ENCODE peak calls at places on chromosomes 6 and 20, in nine cellular contexts. S is CD8-positive, alpha-beta T cell; H is cardiac muscle cell; J is heart right ventricle; M is transverse colon; Y is neuronal stem cell; B is SJSA1; C is fibroblast of lung; K is AG04450. Z is an unnamed sample.

GRCh38 chr6:56693988-56694387 is 51.3 kb upstream of the DST start:
- DNase-seq in H (no peak), M (no peak), S (no peak), C (no peak), K (no peak), B (no peak), J (no peak), Y (no peak), Z (no peak)

GRCh38 chr20:20780127-20780822 is 67.8 kb upstream of the RALGAPA2 start:
- DNase-seq in C (no peak), J (peak; percentile 29), S (no peak), H (no peak), Y (no peak), K (no peak), B (no peak), M (peak; percentile 77), Z (no peak)

GRCh38 chr6:151130329-151130728 is 109.4 kb upstream of the AKAP12 start:
- DNase-seq in J (no peak), K (no peak), B (no peak), H (no peak), Y (no peak), M (no peak), C (no peak), S (no peak), Z (no peak)

GRCh38 chr6:156564128-156564806 is 212.9 kb upstream of the ARID1B start:
- DNase-seq in C (peak; percentile 63), K (peak; percentile 30), J (peak; percentile 77), M (peak; percentile 86), H (peak; percentile 85), Y (peak; percentile 61), B (peak; percentile 52), S (peak; percentile 88), Z (peak; percentile 15)

GRCh38 chr20:51019598-51020592 is 3.0 kb downstream of the KCNG1 start:
- DNase-seq in H (no peak), K (no peak), S (no peak), C (no peak), B (no peak), M (no peak), J (no peak), Y (no peak), Z (no peak)

GRCh38 chr6:47134476-47135189 is 92.5 kb upstream of the ADGRF1 start:
- DNase-seq in C (peak; percentile 94), M (no peak), S (no peak), B (no peak), H (peak; percentile 32), Y (no peak), J (no peak), K (peak; percentile 81), Z (peak; percentile 56)

GRCh38 chr6:45743028-45743615 is 272.5 kb downstream of the CLIC5 start:
- DNase-seq in K (no peak), S (no peak), M (no peak), Y (no peak), H (no peak), B (no peak), C (no peak), J (no peak), Z (no peak)

GRCh38 chr20:48638546-48638945 is 189.3 kb downstream of the PREX1 start:
- DNase-seq in S (no peak), H (no peak), M (no peak), K (no peak), C (peak; percentile 68), J (no peak), B (peak; percentile 77), Y (no peak), Z (no peak)

GRCh38 chr6:109759098-109759855 is 68.2 kb downstream of the FIG4 start:
- DNase-seq in K (no peak), Y (no peak), M (no peak), B (no peak), C (no peak), J (no peak), S (no peak), H (no peak), Z (no peak)

GRCh38 chr6:43250992-43251373 is 7.7 kb downstream of the TTBK1 start:
- DNase-seq in B (no peak), C (no peak), M (no peak), J (no peak), Y (no peak), H (no peak), S (no peak), K (no peak), Z (no peak)

GRCh38 chr20:29762620-29763019 is 1494.8 kb upstream of the DEFB115 start:
- DNase-seq in C (no peak), B (no peak), S (no peak), J (no peak), K (no peak), M (no peak), Y (no peak), H (no peak), Z (no peak)

DNA sequence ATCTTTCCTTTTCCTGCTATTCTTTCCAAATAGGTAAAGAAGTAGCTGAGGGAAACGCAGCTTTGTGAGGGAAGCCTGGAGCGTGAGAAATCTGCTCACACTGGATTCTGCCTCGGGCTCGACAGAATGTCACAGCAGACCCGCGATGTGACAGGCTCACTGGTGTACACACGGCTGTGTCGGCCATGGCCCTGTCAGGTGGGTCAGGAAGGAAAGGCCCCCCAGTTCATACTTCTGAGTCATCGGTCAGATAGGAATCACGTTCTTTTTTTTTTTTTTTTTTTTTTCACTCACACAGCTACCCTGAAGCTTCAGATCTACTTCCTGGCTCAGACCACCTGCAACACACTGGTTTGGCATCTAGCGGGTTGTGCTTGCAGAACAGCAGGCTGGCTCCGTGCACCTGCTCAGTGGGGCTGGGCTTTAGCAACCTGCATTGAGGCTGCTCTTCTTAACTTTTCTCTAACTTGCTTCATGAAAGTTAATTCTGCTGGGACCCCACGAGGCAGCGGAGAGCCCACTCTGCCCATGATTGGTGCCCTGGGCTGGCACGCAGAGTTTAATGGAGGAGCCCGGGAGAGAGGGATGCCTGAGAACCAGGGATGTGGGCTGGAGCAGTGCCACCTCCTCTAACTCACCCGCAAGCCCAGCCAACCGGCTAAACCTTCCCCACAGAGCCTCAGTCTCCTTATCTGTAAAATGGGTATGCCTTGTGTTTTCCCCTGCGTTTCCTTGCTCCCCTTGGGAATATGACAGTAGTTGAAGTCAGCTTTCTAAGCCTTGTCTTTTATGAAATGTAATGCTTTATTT is 61.5 kb upstream of the FNDC1 start:
- DNase-seq in Y (no peak), S (peak; percentile 82), C (no peak), K (no peak), H (no peak), M (peak; percentile 51), B (no peak), J (no peak), Z (no peak)
- H3K4me3 ChIP-seq in Y (no peak overlapping the region), S (peak overlapping the region; percentile 31), C (no peak overlapping the region), K (no peak overlapping the region), H (no peak overlapping the region), M (no peak overlapping the region), B (no peak overlapping the region), J (no peak overlapping the region), Z (no peak overlapping the region)

DNA sequence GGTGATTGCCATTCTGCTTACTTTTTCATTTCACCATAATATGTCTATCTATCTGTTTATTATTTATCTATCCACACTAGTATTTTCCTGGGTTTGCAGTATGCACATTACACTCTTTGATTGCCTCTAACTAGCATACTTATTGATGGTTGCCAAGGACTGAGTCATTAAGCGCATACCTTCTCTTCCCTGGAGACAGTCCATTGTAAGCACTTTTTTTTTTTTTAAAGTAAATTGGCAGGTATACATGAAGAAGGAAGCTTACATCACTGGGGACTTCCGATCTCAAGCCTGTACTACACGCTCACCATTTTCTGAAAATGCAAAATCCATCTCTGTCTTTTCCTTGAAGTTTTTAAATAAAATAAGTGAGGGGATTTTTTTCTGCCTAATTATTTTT is 63.6 kb downstream of the HMGN3 start:
- DNase-seq in Y (no peak), M (no peak), H (no peak), K (no peak), S (no peak), B (no peak), C (peak; percentile 16), J (no peak), Z (peak; percentile 46)
- H3K27ac ChIP-seq in Y (no peak overlapping the region), M (no peak overlapping the region), H (no peak overlapping the region), K (no peak overlapping the region), S (no peak overlapping the region), B (no peak overlapping the region), C (no peak overlapping the region), J (no peak overlapping the region), Z (peak overlapping the region; percentile 34)

DNA sequence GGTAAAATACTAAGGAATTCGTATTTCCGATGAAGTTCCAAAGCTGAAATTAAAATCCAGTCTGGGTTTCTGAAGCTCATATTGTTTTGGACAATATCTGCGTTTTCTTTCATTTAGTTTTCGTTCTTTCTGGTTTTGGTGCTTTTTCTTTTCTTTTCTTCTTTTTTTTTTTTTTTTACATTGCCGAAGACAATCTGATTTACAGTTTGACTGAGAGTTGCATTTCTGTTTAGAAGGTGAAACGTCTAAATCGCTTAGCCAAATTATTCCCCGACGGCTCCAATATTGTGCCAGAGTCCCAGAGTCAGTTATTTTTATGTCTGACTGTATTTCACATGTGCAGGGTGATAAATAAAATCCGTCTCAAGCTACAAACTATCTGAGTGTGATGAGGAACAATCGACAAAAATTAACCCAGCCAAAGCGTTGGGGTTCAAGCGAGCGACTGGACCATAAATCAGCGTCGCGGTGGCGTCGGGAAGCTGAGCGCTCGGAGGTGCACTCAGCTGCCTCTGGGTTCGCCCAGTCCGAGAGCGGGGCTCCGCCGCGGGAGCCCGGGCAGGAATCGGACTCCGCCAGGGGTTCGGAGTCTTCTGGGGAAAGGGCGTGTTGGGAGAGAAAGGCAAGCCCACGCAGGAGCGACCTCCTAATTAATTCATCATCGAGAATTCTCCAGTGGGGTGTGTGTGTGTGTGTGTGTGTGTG is 8.2 kb upstream of the TBX18 start:
- DNase-seq in M (no peak), C (no peak), Y (no peak), J (no peak), H (no peak), B (no peak), S (no peak), K (no peak), Z (no peak)
- H3K4me3 ChIP-seq in M (no peak overlapping the region), C (no peak overlapping the region), Y (no peak overlapping the region), J (no peak overlapping the region), H (no peak overlapping the region), B (no peak overlapping the region), S (no peak overlapping the region), K (no peak overlapping the region), Z (no peak overlapping the region)

DNA sequence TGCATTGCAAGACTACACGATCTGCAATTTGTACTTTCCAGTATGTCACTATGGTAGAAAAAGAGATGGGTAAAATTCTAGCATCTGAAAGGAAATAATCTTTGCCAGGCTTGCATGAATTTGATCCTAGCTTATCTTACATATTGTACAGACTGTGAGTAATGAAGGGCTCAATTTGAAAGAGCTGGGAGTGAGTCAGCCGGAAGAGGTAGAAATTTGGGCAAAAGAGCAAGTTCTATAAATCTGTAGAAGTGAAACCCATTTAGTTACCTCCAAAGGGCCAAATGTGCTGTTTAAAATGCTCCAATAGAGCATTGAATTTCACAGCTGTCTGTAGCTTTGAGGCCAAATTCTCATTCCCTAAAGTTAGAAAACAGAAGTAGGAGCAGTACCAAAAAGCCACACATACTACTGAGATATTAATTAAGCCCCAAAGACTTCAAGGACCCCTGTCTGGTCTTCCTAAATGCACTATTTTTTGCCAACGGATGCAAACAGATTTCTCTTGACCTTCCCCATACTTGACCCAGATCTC is 466.1 kb downstream of the BTBD3 start:
- DNase-seq in M (no peak), C (peak; percentile 1), S (no peak), B (no peak), K (no peak), H (no peak), Y (no peak), J (no peak), Z (no peak)
- H3K27ac ChIP-seq in M (no peak overlapping the region), C (no peak overlapping the region), S (no peak overlapping the region), B (no peak overlapping the region), K (no peak overlapping the region), H (no peak overlapping the region), Y (no peak overlapping the region), J (no peak overlapping the region), Z (no peak overlapping the region)